ENCODE peak calls at places on chromosomes 7 and 10, in five cellular contexts. K is CD8-positive, alpha-beta T cell; J is gastrocnemius medialis; L is BJ; M is hepatocyte. F is an unnamed sample.

GRCh38 chr7:75795831-75796285 is 17.7 kb downstream of the CCL24 start:
- DNase-seq in K (no peak), J (peak; percentile 62), L (no peak), M (peak; percentile 40), F (peak; percentile 16)

GRCh38 chr10:86333813-86334514 is 32.6 kb downstream of the GRID1 start:
- DNase-seq in K (no peak), J (no peak), L (no peak), M (no peak), F (peak; percentile 8)

GRCh38 chr7:24466109-24466768 is 107.0 kb upstream of the PALS2 start:
- DNase-seq in K (no peak), J (no peak), L (no peak), M (peak; percentile 26), F (no peak)

GRCh38 chr7:37211097-37211496 is 237.6 kb downstream of the ELMO1 start:
- DNase-seq in K (no peak), J (peak; percentile 19), L (peak; percentile 35), M (peak; percentile 75), F (no peak)

GRCh38 chr7:135620980-135621850 is 41.1 kb upstream of the STMP1 start:
- DNase-seq in K (no peak), J (no peak), L (peak; percentile 65), M (peak; percentile 87), F (peak; percentile 21)

GRCh38 chr10:27240891-27241639 is 468 bp upstream of the ACBD5 start:
- DNase-seq in K (no peak), J (no peak), L (no peak), M (peak; percentile 32), F (peak; percentile 25)

GRCh38 chr7:18792866-18793595 is 297.5 kb downstream of the HDAC9 start:
- DNase-seq in K (no peak), J (no peak), L (no peak), M (peak; percentile 24), F (no peak)

GRCh38 chr7:34039033-34039432 is 133.7 kb downstream of the BMPER start:
- DNase-seq in K (no peak), J (no peak), L (no peak), M (no peak), F (no peak)

GRCh38 chr7:25289522-25289921 is 61.2 kb upstream of the NPVF start:
- DNase-seq in K (no peak), J (no peak), L (no peak), M (no peak), F (no peak)

GRCh38 chr7:111264111-111264868 is 173.4 kb downstream of the LRRN3 start:
- DNase-seq in K (no peak), J (peak; percentile 17), L (no peak), M (no peak), F (no peak)

GRCh38 chr10:71393841-71394475 is 2.8 kb upstream of the CDH23 start:
- DNase-seq in K (no peak), J (no peak), L (no peak), M (no peak), F (no peak)

GRCh38 chr10:119654540-119654939 is 3.4 kb downstream of the BAG3 start:
- DNase-seq in K (no peak), J (no peak), L (no peak), M (no peak), F (no peak)

GRCh38 chr10:77801474-77802238 is 124.9 kb downstream of the DLG5 start:
- DNase-seq in K (peak; percentile 4), J (no peak), L (peak; percentile 3), M (no peak), F (no peak)

GRCh38 chr10:131736321-131736980 is 164.4 kb upstream of the PPP2R2D start:
- DNase-seq in K (no peak), J (no peak), L (no peak), M (no peak), F (no peak)

GRCh38 chr7:106657085-106657991 is 3.6 kb downstream of the CCDC71L start:
- DNase-seq in K (no peak), J (no peak), L (no peak), M (no peak), F (no peak)

GRCh38 chr10:103884681-103885139 is 29.3 kb upstream of the SH3PXD2A start:
- DNase-seq in K (no peak), J (no peak), L (no peak), M (peak; percentile 76), F (peak; percentile 57)

GRCh38 chr10:72243822-72244437 is 27.9 kb upstream of the ASCC1 start:
- DNase-seq in K (no peak), J (peak; percentile 64), L (peak; percentile 92), M (peak; percentile 84), F (no peak)

GRCh38 chr7:1842321-1843221 is 172.5 kb downstream of the ELFN1 start:
- DNase-seq in K (no peak), J (no peak), L (no peak), M (peak; percentile 40), F (peak; percentile 53)

GRCh38 chr7:55191926-55192692 is 173.0 kb upstream of the LANCL2 start:
- DNase-seq in K (no peak), J (no peak), L (no peak), M (no peak), F (no peak)

GRCh38 chr7:88693131-88693530 is 66.4 kb upstream of the ZNF804B start:
- DNase-seq in K (no peak), J (no peak), L (no peak), M (no peak), F (no peak)

GRCh38 chr10:32070645-32071044 is 14.4 kb upstream of the KIF5B start:
- DNase-seq in K (no peak), J (no peak), L (no peak), M (no peak), F (no peak)

GRCh38 chr7:1931248-1931950 is 261.3 kb downstream of the ELFN1 start:
- DNase-seq in K (no peak), J (no peak), L (no peak), M (no peak), F (peak; percentile 25)

GRCh38 chr10:5404188-5405041 is at the start of gene TUBAL3:
- DNase-seq in K (no peak), J (no peak), L (no peak), M (no peak), F (no peak)

GRCh38 chr7:26862806-26863205 is 1.6 kb downstream of the SKAP2 start:
- DNase-seq in K (no peak), J (no peak), L (no peak), M (no peak), F (no peak)

GRCh38 chr10:3093996-3094395 is 26.6 kb downstream of the PFKP start:
- DNase-seq in K (no peak), J (no peak), L (no peak), M (no peak), F (peak; percentile 25)

GRCh38 chr7:133309333-133309732 is 56.5 kb downstream of the EXOC4 start:
- DNase-seq in K (no peak), J (no peak), L (no peak), M (no peak), F (no peak)

DNA sequence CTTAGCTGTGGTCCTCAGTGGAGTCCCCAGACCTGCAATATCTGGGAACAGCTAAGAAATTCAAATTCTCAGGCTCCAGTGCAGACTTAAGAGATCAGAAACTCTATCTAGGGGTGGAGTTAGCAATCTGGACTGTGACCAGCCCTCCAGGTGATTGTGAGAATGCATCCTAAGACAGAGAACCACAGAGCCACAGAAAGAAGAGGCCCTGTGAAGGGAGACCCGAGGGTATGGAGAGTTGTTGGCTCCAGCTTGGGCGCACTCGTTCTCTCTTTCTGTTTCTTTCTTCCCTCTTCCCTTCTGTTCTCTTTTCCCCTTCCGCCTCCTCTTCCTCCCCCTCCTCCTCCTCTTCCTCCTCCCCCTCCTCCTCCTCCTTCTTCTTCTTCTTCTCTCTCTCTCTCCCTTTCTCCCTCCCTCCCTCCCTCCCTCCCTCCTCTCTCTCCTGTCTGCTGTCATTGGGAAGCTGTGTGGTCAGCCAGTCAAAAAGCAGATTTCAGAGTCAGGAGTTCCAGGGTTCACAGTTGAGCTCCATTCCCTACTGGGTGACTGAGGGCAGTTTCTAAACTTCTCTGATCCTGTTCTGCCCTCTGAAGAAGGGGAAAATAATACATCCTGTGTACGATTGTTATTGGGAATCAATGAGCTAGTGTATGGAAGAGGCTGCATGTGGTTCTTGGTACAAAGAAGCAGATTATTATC is 62.1 kb upstream of the STEAP1B start:
- DNase-seq in K (no peak), J (no peak), L (no peak), M (peak; percentile 62), F (no peak)
- H3K4me3 ChIP-seq in K (no peak overlapping the region), J (no peak overlapping the region), L (no peak overlapping the region), M (no peak overlapping the region), F (no peak overlapping the region)

GRCh38 chr10:34826221-34826620 is 11.1 kb upstream of the PARD3 start:
- DNase-seq in K (no peak), J (no peak), L (no peak), M (no peak), F (no peak)
- TF ChIP-seq CTCF in K (no peak), J (no peak), L (no peak), M (no peak), F (no peak)

GRCh38 chr7:152140067-152140466 is 114.6 kb downstream of the GALNT11 start:
- DNase-seq in K (no peak), J (no peak), L (no peak), M (no peak), F (no peak)

GRCh38 chr7:152136623-152137022 is 111.1 kb downstream of the GALNT11 start:
- DNase-seq in K (no peak), J (no peak), L (peak; percentile 9), M (peak; percentile 46), F (no peak)

GRCh38 chr7:152133804-152134203 is 108.3 kb downstream of the GALNT11 start:
- DNase-seq in K (no peak), J (no peak), L (no peak), M (no peak), F (no peak)

GRCh38 chr7:152140560-152140959 is 115.1 kb downstream of the GALNT11 start:
- DNase-seq in K (no peak), J (no peak), L (no peak), M (no peak), F (no peak)

GRCh38 chr7:152137476-152138025 is 112.1 kb downstream of the GALNT11 start:
- DNase-seq in K (no peak), J (no peak), L (no peak), M (no peak), F (peak; percentile 37)
- H3K36me3 ChIP-seq in K (peaks cover 26% of the 10 kb centered on the region), J (peaks cover 71% of the 10 kb centered on the region), L (peaks cover 21% of the 10 kb centered on the region), M (no peaks in the 10 kb centered on the region), F (peaks cover 39% of the 10 kb centered on the region)

DNA sequence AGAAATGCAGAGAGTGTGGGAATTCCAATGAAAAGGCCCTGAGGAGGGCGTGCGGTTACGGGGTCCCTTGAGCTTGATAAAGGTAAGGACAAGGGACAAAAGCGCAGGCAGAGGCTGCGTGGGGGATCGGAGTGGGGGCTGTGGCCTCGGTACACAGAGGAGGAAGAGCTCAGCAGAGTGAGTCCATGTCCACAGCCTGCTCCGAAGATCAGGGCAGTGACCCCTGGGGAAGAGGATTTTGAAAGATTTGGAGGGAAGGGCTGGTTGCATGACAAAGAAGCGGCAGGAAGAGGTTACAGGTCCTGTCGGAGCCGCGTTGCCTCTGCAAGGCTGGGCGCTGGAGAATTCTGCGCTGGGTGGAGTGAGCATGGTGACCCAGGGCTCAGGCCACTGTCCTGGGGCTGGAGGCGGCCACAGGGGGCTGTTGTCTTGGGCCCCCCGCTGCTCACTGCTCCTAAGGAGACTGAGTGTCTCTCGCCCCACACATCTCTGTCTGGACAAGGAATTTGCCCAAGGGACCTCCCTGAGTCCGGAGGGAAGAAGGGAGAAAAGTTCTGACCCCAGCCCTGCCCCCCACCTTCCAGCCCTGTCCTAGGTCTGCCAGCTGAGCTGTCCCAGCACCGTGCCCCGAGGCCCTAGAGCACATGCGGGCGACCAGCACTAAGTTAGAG is 69.8 kb upstream of the INSIG1 start:
- DNase-seq in K (no peak), J (no peak), L (no peak), M (no peak), F (no peak)
- H3K4me3 ChIP-seq in K (no peak overlapping the region), J (no peak overlapping the region), L (no peak overlapping the region), M (no peak overlapping the region), F (no peak overlapping the region)

F was measured in pancreas.